ENCODE peak calls at places on chromosomes 5 and 9, in eight cellular contexts. J, E, F, N, K, U, S and P are unnamed samples.

GRCh38 chr5:143031781-143032724 is 261.9 kb downstream of the ARHGAP26 start:
- DNase-seq in J (no peak), E (peak), F (no peak), N (no peak), K (no peak), U (no peak), S (no peak), P (no peak)

GRCh38 chr9:131420913-131421312 is 27.0 kb downstream of the PRRC2B start:
- DNase-seq in J (no peak), E (peak), F (peak), N (peak), K (no peak), U (no peak), S (no peak), P (no peak)

GRCh38 chr5:178387061-178387855 is 154.7 kb upstream of the PHYKPL start:
- DNase-seq in J (no peak), E (peak), F (no peak), N (no peak), K (no peak), U (no peak), S (no peak), P (no peak)

GRCh38 chr5:81787843-81788242 is 36.9 kb upstream of the SSBP2 start:
- DNase-seq in J (no peak), E (no peak), F (peak), N (peak), K (peak), U (no peak), S (no peak), P (peak)

GRCh38 chr5:150640311-150641005 is at the start of gene SYNPO:
- DNase-seq in J (no peak), E (peak), F (peak), N (peak), K (peak), U (no peak), S (peak), P (peak)

GRCh38 chr5:103561670-103562069 is 919 bp downstream of the NUDT12 start:
- DNase-seq in J (no peak), E (no peak), F (peak), N (no peak), K (no peak), U (no peak), S (peak), P (no peak)

GRCh38 chr5:113204525-113205161 is 228.0 kb downstream of the DCP2 start:
- DNase-seq in J (no peak), E (peak), F (peak), N (peak), K (peak), U (no peak), S (no peak), P (no peak)

GRCh38 chr5:53557386-53557785 is 3.1 kb upstream of the NDUFS4 start:
- DNase-seq in J (no peak), E (no peak), F (peak), N (peak), K (no peak), U (no peak), S (no peak), P (peak)

GRCh38 chr5:52746539-52746938 is 41.2 kb upstream of the ITGA1 start:
- DNase-seq in J (no peak), E (no peak), F (peak), N (no peak), K (no peak), U (no peak), S (no peak), P (no peak)

GRCh38 chr5:149737355-149737754 is 7.2 kb downstream of the PPARGC1B start:
- DNase-seq in J (no peak), E (no peak), F (no peak), N (no peak), K (no peak), U (no peak), S (no peak), P (no peak)

GRCh38 chr9:107733530-107733907 is 243.9 kb upstream of the KLF4 start:
- DNase-seq in J (no peak), E (no peak), F (no peak), N (peak), K (peak), U (no peak), S (no peak), P (peak)

GRCh38 chr5:177537389-177538361 is 16.7 kb downstream of the FAM193B start:
- DNase-seq in J (no peak), E (no peak), F (peak), N (peak), K (no peak), U (no peak), S (peak), P (peak)

GRCh38 chr5:109823597-109823996 is 133.9 kb downstream of the MAN2A1 start:
- DNase-seq in J (no peak), E (no peak), F (peak), N (peak), K (no peak), U (no peak), S (no peak), P (peak)

GRCh38 chr5:31823477-31823876 is 184.5 kb downstream of the PDZD2 start:
- DNase-seq in J (no peak), E (no peak), F (peak), N (peak), K (no peak), U (no peak), S (no peak), P (no peak)

GRCh38 chr5:55897905-55898304 is 46.7 kb downstream of the IL31RA start:
- DNase-seq in J (no peak), E (peak), F (peak), N (peak), K (no peak), U (no peak), S (no peak), P (peak)

GRCh38 chr9:126506361-126507317 is 107.1 kb upstream of the LMX1B start:
- DNase-seq in J (no peak), E (no peak), F (no peak), N (no peak), K (no peak), U (no peak), S (no peak), P (no peak)

GRCh38 chr9:7637073-7637472 is 162.5 kb downstream of the DMAC1 start:
- DNase-seq in J (no peak), E (peak), F (no peak), N (no peak), K (no peak), U (no peak), S (no peak), P (no peak)

GRCh38 chr5:132407970-132408369 is 38.5 kb downstream of the SLC22A5 start:
- DNase-seq in J (no peak), E (no peak), F (no peak), N (no peak), K (no peak), U (no peak), S (no peak), P (no peak)

GRCh38 chr9:112757300-112757883 is 6.8 kb downstream of the SNX30 start:
- DNase-seq in J (no peak), E (no peak), F (peak), N (no peak), K (no peak), U (no peak), S (no peak), P (no peak)

GRCh38 chr5:168939131-168939530 is 360.0 kb upstream of the PANK3 start:
- DNase-seq in J (no peak), E (no peak), F (no peak), N (no peak), K (no peak), U (no peak), S (no peak), P (no peak)

GRCh38 chr5:144060598-144060997 is 109.9 kb downstream of the YIPF5 start:
- DNase-seq in J (no peak), E (no peak), F (no peak), N (peak), K (no peak), U (no peak), S (no peak), P (peak)

GRCh38 chr5:123997354-123998215 is 485.6 kb downstream of the CSNK1G3 start:
- DNase-seq in J (no peak), E (peak), F (peak), N (peak), K (no peak), U (no peak), S (no peak), P (peak)

GRCh38 chr5:58149345-58149744 is 310.5 kb downstream of the PLK2 start:
- DNase-seq in J (no peak), E (no peak), F (no peak), N (peak), K (no peak), U (no peak), S (no peak), P (peak)

GRCh38 chr5:26833596-26833995 is 204.8 kb downstream of the CDH9 start:
- DNase-seq in J (no peak), E (no peak), F (peak), N (peak), K (no peak), U (no peak), S (no peak), P (peak)

GRCh38 chr5:179224741-179225140 is 120.5 kb downstream of the ADAMTS2 start:
- DNase-seq in J (no peak), E (no peak), F (no peak), N (no peak), K (no peak), U (no peak), S (no peak), P (no peak)

GRCh38 chr9:116605060-116605459 is 82.0 kb upstream of the TRIM32 start:
- DNase-seq in J (no peak), E (peak), F (no peak), N (no peak), K (no peak), U (no peak), S (no peak), P (no peak)

GRCh38 chr9:99341686-99342085 is 119.6 kb downstream of the SEC61B start:
- DNase-seq in J (no peak), E (no peak), F (no peak), N (no peak), K (no peak), U (no peak), S (no peak), P (no peak)

GRCh38 chr5:98157368-98157767 is 616.1 kb upstream of the RGMB start:
- DNase-seq in J (no peak), E (no peak), F (no peak), N (no peak), K (no peak), U (no peak), S (no peak), P (no peak)

GRCh38 chr5:168537176-168537575 is 8.1 kb downstream of the FBLL1 start:
- DNase-seq in J (no peak), E (no peak), F (no peak), N (no peak), K (no peak), U (no peak), S (no peak), P (no peak)

GRCh38 chr9:123111427-123111826 is 78.0 kb downstream of the GPR21 start:
- DNase-seq in J (no peak), E (no peak), F (no peak), N (no peak), K (no peak), U (no peak), S (no peak), P (no peak)

GRCh38 chr5:179263391-179264052 is 81.7 kb downstream of the ADAMTS2 start:
- DNase-seq in J (no peak), E (peak), F (no peak), N (no peak), K (no peak), U (no peak), S (no peak), P (no peak)

GRCh38 chr5:109516385-109516784 is 106.6 kb upstream of the PJA2 start:
- DNase-seq in J (no peak), E (no peak), F (no peak), N (peak), K (no peak), U (no peak), S (no peak), P (peak)

GRCh38 chr9:78694950-78695349 is 398.0 kb downstream of the PSAT1 start:
- DNase-seq in J (no peak), E (no peak), F (no peak), N (no peak), K (no peak), U (no peak), S (no peak), P (no peak)

GRCh38 chr9:126661521-126662251 is 48.0 kb downstream of the LMX1B start:
- DNase-seq in J (no peak), E (no peak), F (peak), N (peak), K (no peak), U (peak), S (peak), P (peak)

GRCh38 chr5:103340717-103341397 is 82.3 kb downstream of the MACIR start:
- DNase-seq in J (no peak), E (no peak), F (peak), N (peak), K (no peak), U (no peak), S (no peak), P (no peak)

GRCh38 chr5:111235635-111236034 is 11.5 kb downstream of the CAMK4 start:
- DNase-seq in J (no peak), E (no peak), F (no peak), N (no peak), K (no peak), U (no peak), S (no peak), P (no peak)

GRCh38 chr9:121720311-121720991 is 69.0 kb downstream of the DAB2IP start:
- DNase-seq in J (no peak), E (no peak), F (no peak), N (no peak), K (no peak), U (no peak), S (peak), P (no peak)

GRCh38 chr9:127202461-127203139 is 62.0 kb upstream of the GARNL3 start:
- DNase-seq in J (no peak), E (peak), F (no peak), N (no peak), K (no peak), U (no peak), S (no peak), P (no peak)

GRCh38 chr9:27108981-27109541 is at the start of gene TEK:
- DNase-seq in J (no peak), E (no peak), F (peak), N (no peak), K (no peak), U (no peak), S (no peak), P (no peak)

GRCh38 chr9:79222483-79222882 is 349.3 kb upstream of the TLE4 start:
- DNase-seq in J (no peak), E (no peak), F (no peak), N (no peak), K (no peak), U (no peak), S (no peak), P (no peak)